ENCODE peak calls at places on chromosomes 16 and 17, in five cellular contexts. K is GM23338, H is SK-N-SH, Q is hepatocyte, J is PC-3. L is an unnamed sample. For H3K9me2, the result is how much of the 10 kb centered on the place peaks cover.

GRCh38 chr17:17672453-17673368 is 8.5 kb upstream of the RAI1 start:
- DNase-seq in Q (no peak), K (no peak), H (no peak), J (peak), L (peak)

GRCh38 chr17:47324224-47325020 is 667 bp downstream of the EFCAB13 start:
- DNase-seq in K (peak), J (peak), Q (peak), H (no peak), L (no peak)

GRCh38 chr17:1002771-1003555 is 6.0 kb downstream of the TIMM22 start:
- DNase-seq in K (no peak), J (no peak), Q (no peak), H (no peak), L (no peak)

GRCh38 chr17:39062846-39063680 is 88.4 kb downstream of the PLXDC1 start:
- DNase-seq in K (peak), H (no peak), J (peak), Q (no peak), L (no peak)

GRCh38 chr16:58126451-58126968 is 2.7 kb downstream of the CFAP20 start:
- DNase-seq in J (no peak), H (no peak), K (no peak), Q (no peak), L (no peak)

GRCh38 chr17:30495586-30495985 is 18.4 kb downstream of the GOSR1 start:
- DNase-seq in H (no peak), J (no peak), K (no peak), Q (peak), L (no peak)

GRCh38 chr16:2699791-2700600 is 17.7 kb downstream of the KCTD5 start:
- DNase-seq in H (no peak), J (no peak), Q (no peak), K (no peak), L (no peak)

GRCh38 chr17:82936768-82937171 is 96.9 kb upstream of the ZNF750 start:
- DNase-seq in Q (no peak), J (no peak), K (no peak), H (no peak), L (no peak)

GRCh38 chr17:48751172-48751571 is 22.6 kb upstream of the HOXB13 start:
- DNase-seq in J (peak), H (no peak), K (no peak), Q (no peak), L (no peak)

GRCh38 chr16:66462912-66463311 is 35.8 kb downstream of the BEAN1 start:
- DNase-seq in K (no peak), J (no peak), Q (no peak), H (no peak), L (no peak)

GRCh38 chr16:58435779-58436178 is 43.5 kb downstream of the GINS3 start:
- DNase-seq in J (no peak), H (no peak), Q (no peak), K (no peak), L (no peak)

GRCh38 chr17:44469676-44470075 is 33.5 kb downstream of the GPATCH8 start:
- DNase-seq in K (no peak), Q (no peak), H (no peak), J (no peak), L (no peak)

GRCh38 chr17:48542114-48542955 is 2.6 kb downstream of the HOXB2 start:
- DNase-seq in H (no peak), K (peak), Q (no peak), J (no peak), L (no peak)

GRCh38 chr17:48055531-48056245 is 7.5 kb downstream of the NFE2L1 start:
- DNase-seq in J (no peak), K (peak), Q (peak), H (no peak), L (peak)

GRCh38 chr17:7929158-7930029 is at the start of gene KCNAB3:
- DNase-seq in K (peak), Q (peak), J (no peak), H (peak), L (no peak)

GRCh38 chr16:12803203-12804093 is at the start of gene CPPED1:
- DNase-seq in K (peak), H (peak), Q (peak), J (peak), L (peak)

GRCh38 chr17:42563543-42563942 is 1.6 kb downstream of the COASY start:
- DNase-seq in K (no peak), J (peak), Q (no peak), H (no peak), L (peak)

GRCh38 chr17:75454193-75454592 is 2.2 kb upstream of the TMEM94 start:
- DNase-seq in K (no peak), J (peak), H (no peak), Q (no peak), L (no peak)

GRCh38 chr17:82297804-82298537 is 19.4 kb downstream of the CD7 start:
- DNase-seq in K (peak), H (peak), J (peak), Q (peak), L (peak)

GRCh38 chr17:20225162-20226115 is 216.3 kb downstream of the SPECC1 start:
- DNase-seq in K (peak), J (peak), H (peak), Q (no peak), L (no peak)

GRCh38 chr16:58021661-58022551 is 3.6 kb upstream of the MMP15 start:
- DNase-seq in Q (no peak), K (no peak), J (peak), H (peak), L (peak)

GRCh38 chr17:72839086-72839728 is 253.3 kb downstream of the SLC39A11 start:
- DNase-seq in J (no peak), K (no peak), H (no peak), Q (no peak), L (no peak)

GRCh38 chr17:55728833-55729232 is 6.2 kb upstream of the TMEM100 start:
- DNase-seq in K (no peak), J (no peak), H (no peak), Q (no peak), L (no peak)
- H2AFZ ChIP-seq in K (peak), J (no peak), H (peak), Q (no peak), L (no peak)

GRCh38 chr17:62109378-62109902 is 44.4 kb upstream of the MED13 start:
- DNase-seq in Q (peak), K (peak), H (peak), J (peak), L (peak)
- TF ChIP-seq CTCF in Q (peak), K (peak), H (peak), J (peak), L (peak)

GRCh38 chr16:55703003-55704001 is 47.5 kb downstream of the SLC6A2 start:
- DNase-seq in K (peak), H (peak), J (peak), Q (peak), L (peak)
- H3K9me2 ChIP-seq in K (under half), H (under half), J (under half), Q (under half), L (under half)

DNA sequence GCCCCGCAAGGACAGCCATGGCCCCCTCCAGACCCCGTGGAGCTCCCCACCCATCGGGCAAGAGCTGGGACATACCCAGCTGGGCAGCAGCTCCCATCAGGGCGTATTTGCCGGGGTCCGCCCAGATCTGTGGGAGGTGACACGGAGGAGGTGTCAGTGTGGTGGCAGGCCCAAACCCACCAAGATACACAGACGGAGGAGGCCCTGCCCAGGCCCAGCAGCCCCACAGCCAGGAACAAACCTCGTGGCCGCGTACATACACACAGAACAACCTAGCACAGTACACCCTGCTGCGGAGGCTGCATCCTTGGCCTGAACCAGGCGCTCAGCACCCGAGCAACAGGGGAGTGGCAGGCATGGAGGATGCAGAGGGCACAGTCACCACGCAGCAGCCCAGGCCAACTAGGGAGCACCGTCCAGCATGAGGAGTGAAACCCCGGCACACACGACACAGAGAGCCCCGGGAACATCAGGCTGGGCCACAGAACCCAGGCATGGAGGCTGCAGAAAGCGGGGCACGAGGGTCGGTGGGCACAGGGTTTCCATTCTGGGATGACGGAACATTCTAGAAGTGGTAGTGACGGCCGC is 4.9 kb upstream of the CCDC154 start:
- DNase-seq in J (no peak), H (no peak), Q (no peak), K (no peak), L (no peak)
- H2AFZ ChIP-seq in J (no peak), H (no peak), Q (no peak), K (no peak), L (no peak)

GRCh38 chr17:2705888-2706795 is 5.4 kb downstream of the CLUH start:
- DNase-seq in K (no peak), H (no peak), Q (no peak), J (no peak), L (no peak)

GRCh38 chr17:2709173-2709661 is 2.3 kb downstream of the CLUH start:
- DNase-seq in H (no peak), K (peak), Q (peak), J (peak), L (peak)

GRCh38 chr17:2708585-2709172 is 2.9 kb downstream of the CLUH start:
- DNase-seq in Q (no peak), J (no peak), K (no peak), H (no peak), L (no peak)

GRCh38 chr17:2706911-2707510 is 4.6 kb downstream of the CLUH start:
- DNase-seq in K (no peak), H (no peak), Q (no peak), J (no peak), L (no peak)

GRCh38 chr17:2707721-2708584 is 3.6 kb downstream of the CLUH start:
- DNase-seq in J (no peak), Q (peak), K (peak), H (peak), L (peak)
- TF ChIP-seq CTCF in J (peak), Q (peak), K (peak), H (peak), L (peak)

L was measured in PC-9.